ENCODE peak calls at places on chromosomes 16 and 17, in four cellular contexts. S, V, J and E are unnamed samples.

GRCh38 chr16:18024566-18024965 is 312.0 kb downstream of the NPIPA8 start:
- DNase-seq in S (no peak), V (no peak), J (no peak), E (no peak)

GRCh38 chr17:16927641-16928321 is 44.1 kb downstream of the TNFRSF13B start:
- DNase-seq in S (peak; percentile 47), V (no peak), J (peak; percentile 39), E (no peak)

GRCh38 chr17:8896087-8896486 is 28.6 kb upstream of the PIK3R6 start:
- DNase-seq in S (no peak), V (no peak), J (no peak), E (no peak)

GRCh38 chr17:63433746-63434591 is 12.1 kb downstream of the CYB561 start:
- DNase-seq in S (no peak), V (peak; percentile 66), J (no peak), E (peak; percentile 93)

GRCh38 chr17:77959216-77959925 is 868 bp downstream of the TNRC6C start:
- DNase-seq in S (no peak), V (peak; percentile 32), J (peak; percentile 71), E (no peak)

GRCh38 chr16:22098538-22099255 is 6.4 kb downstream of the VWA3A start:
- DNase-seq in S (no peak), V (no peak), J (no peak), E (no peak)

GRCh38 chr17:80192268-80192667 is 22.4 kb downstream of the CARD14 start:
- DNase-seq in S (no peak), V (peak; percentile 20), J (no peak), E (no peak)

GRCh38 chr17:13407381-13407780 is 194.3 kb downstream of the HS3ST3A1 start:
- DNase-seq in S (no peak), V (no peak), J (no peak), E (no peak)

GRCh38 chr17:47970725-47971511 is at the start of gene CDK5RAP3:
- DNase-seq in S (peak; percentile 100), V (peak; percentile 100), J (peak; percentile 99), E (peak; percentile 99)

GRCh38 chr16:50395763-50396710 is 27.2 kb upstream of the BRD7 start:
- DNase-seq in S (no peak), V (no peak), J (no peak), E (no peak)

GRCh38 chr16:81626181-81626674 is 152.9 kb upstream of the PLCG2 start:
- DNase-seq in S (no peak), V (no peak), J (no peak), E (no peak)

GRCh38 chr17:29138991-29139682 is 41.1 kb downstream of the MYO18A start:
- DNase-seq in S (no peak), V (no peak), J (no peak), E (no peak)

GRCh38 chr16:48041861-48042435 is 113.8 kb downstream of the ABCC12 start:
- DNase-seq in S (no peak), V (no peak), J (no peak), E (no peak)
- TF ChIP-seq CTCF in S (no peak), V (no peak), J (no peak), E (no peak)

GRCh38 chr16:11328172-11329079 is 16.8 kb upstream of the RMI2 start:
- DNase-seq in S (no peak), V (peak; percentile 38), J (no peak), E (no peak)
- H3K27ac ChIP-seq in S (peak overlapping the region; percentile 33), V (no peak overlapping the region), J (no peak overlapping the region), E (no peak overlapping the region)

DNA sequence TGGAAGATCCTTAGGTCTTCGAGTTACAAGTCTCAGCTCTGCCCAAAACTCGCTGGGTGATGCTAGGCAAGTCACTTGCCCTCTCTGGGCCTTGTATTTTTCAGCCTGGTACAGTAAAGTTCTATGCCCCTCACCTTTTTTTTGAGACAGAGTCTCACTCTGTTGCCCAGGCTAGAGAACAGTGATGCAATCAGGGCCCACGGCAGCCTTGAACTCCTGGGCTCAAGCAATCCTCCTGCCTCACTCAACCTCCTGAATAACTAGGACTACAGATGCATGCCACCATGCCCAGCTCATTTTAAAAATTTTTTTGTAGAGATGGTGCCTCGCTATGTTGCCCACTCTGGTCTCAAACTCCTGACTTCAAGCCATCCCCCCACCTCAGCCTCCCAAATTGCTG is 3.8 kb downstream of the MYH11 start:
- DNase-seq in S (no peak), V (no peak), J (no peak), E (no peak)
- H3K4me3 ChIP-seq in S (no peak overlapping the region), V (no peak overlapping the region), J (no peak overlapping the region), E (peak overlapping the region; percentile 71)

GRCh38 chr16:80318107-80318506 is 222.7 kb upstream of the DYNLRB2 start:
- DNase-seq in S (no peak), V (no peak), J (no peak), E (no peak)

GRCh38 chr16:80323187-80323807 is 217.5 kb upstream of the DYNLRB2 start:
- DNase-seq in S (no peak), V (no peak), J (no peak), E (no peak)

GRCh38 chr16:80314042-80314441 is 226.8 kb upstream of the DYNLRB2 start:
- DNase-seq in S (no peak), V (no peak), J (no peak), E (no peak)

GRCh38 chr16:80319181-80319580 is 221.6 kb upstream of the DYNLRB2 start:
- DNase-seq in S (no peak), V (no peak), J (no peak), E (no peak)

DNA sequence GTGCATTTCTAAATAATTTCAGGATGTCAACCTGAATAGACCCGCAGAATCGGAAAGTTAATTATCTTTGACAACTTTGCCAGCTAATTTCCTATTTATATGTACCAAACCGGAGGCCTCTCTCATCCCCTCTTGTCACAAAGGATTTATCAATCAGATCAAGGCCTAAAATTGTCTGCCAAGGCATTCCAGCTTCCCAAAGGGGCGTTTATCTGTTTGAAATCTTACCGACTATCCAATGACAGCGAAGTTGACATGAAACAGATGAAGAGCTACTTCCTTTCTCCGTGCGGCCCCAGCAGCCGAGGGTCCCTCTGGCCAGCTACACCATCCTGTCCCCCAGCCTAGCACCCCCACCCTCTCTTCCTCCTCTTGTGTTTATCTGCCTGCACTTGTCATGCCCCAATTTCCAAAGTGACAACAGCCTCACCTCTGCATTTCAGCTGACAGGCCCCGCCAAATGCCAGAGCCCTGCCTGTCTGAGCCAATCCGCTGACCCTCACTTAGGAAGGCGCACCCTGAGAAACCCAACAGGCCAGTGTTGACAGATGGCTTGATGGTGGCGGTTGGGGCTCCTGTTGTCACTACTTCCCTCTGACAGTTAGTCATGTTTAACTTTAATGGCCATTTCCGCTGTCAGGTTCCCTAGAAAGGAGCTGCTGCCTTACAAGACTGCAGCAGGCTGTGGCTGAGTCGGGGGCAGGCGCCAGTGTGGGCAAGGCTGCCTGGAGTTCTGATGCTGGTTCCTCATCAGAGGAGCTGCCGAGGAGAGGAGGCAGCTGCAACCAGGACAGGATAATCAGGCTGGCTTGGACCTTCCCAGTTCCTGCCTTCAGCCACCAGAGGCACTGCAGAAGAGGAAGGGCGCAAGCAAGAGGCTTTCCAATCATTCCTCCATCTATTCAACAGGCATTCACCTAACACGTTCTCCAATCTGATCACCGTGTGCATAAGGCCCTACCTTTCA is 223.4 kb upstream of the DYNLRB2 start:
- DNase-seq in S (no peak), V (no peak), J (no peak), E (no peak)
- TF ChIP-seq CTCF in S (no peak), V (no peak), J (no peak), E (no peak)

GRCh38 chr17:39547713-39548478 is 59.8 kb downstream of the NEUROD2 start:
- DNase-seq in S (peak; percentile 75), V (peak; percentile 70), J (peak; percentile 89), E (no peak)
- H3K27ac ChIP-seq in S (no peak overlapping the region), V (no peak overlapping the region), J (no peak overlapping the region), E (no peak overlapping the region)

GRCh38 chr16:85901760-85902365 is 2.9 kb downstream of the IRF8 start:
- DNase-seq in S (no peak), V (no peak), J (no peak), E (no peak)

GRCh38 chr16:85903576-85903975 is 4.6 kb downstream of the IRF8 start:
- DNase-seq in S (no peak), V (no peak), J (no peak), E (no peak)

GRCh38 chr16:85901110-85901509 is 2.1 kb downstream of the IRF8 start:
- DNase-seq in S (no peak), V (no peak), J (no peak), E (no peak)

GRCh38 chr16:85900031-85900792 is 1.2 kb downstream of the IRF8 start:
- DNase-seq in S (no peak), V (no peak), J (no peak), E (no peak)

DNA sequence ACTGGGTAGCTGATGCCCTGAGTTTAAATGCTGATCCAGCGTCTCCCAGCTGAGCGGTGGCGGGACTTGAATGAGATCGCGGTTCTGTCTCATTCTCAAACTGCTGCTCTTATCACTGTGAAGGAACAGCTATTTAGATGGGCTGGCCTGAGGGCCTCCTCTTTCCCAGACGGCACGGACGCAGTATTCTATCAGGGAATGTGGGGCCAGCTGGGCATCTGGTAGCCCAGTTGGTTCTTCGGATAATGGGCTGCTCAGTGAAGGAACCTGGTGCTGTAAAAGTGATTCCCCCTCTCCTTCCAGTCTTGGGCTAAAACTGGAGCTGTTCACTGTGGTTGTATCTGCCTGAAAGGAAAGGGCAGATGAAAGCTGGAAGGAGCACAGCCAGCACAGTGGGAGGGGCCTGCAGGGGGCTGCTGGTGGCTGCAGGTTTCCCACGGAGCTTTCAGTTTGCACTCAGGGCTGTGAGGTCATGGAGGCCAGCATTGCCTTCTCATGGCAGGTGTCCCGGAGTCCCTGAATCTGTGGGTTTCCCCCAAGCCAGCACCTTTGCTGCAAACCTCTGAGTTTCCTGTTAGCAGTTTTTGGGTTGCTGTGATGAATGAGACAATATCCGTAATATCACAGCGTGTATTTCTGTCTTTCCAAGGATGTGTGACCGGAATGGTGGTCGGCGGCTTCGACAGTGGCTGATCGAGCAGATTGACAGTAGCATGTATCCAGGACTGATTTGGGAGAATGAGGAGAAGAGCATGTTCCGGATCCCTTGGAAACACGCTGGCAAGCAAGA is 3.6 kb downstream of the IRF8 start:
- DNase-seq in S (no peak), V (no peak), J (no peak), E (no peak)
- H3K4me3 ChIP-seq in S (no peak overlapping the region), V (peak overlapping the region; percentile 23), J (peak overlapping the region; percentile 9), E (no peak overlapping the region)